ENCODE peak calls at places on chromosomes 1 and 21, in nine cellular contexts. C is M059J; Y is mesenchymal stem cell; N is stomach; F is activated naive CD4-positive, alpha-beta T cell treated with Interleukin-2 at 50 U/mL for 16 hours; M is effector memory CD8-positive, alpha-beta T cell; X is amniotic stem cell; T is GM04503; Z is brain pericyte. J is an unnamed sample.

GRCh38 chr1:85464497-85465098 is 361 bp downstream of the DDAH1 start:
- DNase-seq in C (peak), Y (peak), N (peak), F (peak), M (no peak), X (peak), T (peak), Z (no peak), J (peak)

GRCh38 chr1:41357451-41358151 is 3.6 kb upstream of the FOXO6 start:
- DNase-seq in C (peak), Y (no peak), N (no peak), F (no peak), M (no peak), X (no peak), T (no peak), Z (no peak), J (peak)

GRCh38 chr1:165397945-165398344 is 41.4 kb upstream of the LMX1A start:
- DNase-seq in C (peak), Y (peak), N (peak), F (no peak), M (no peak), X (peak), T (peak), Z (peak), J (peak)

GRCh38 chr1:24963099-24963872 is 33.2 kb upstream of the RUNX3 start:
- DNase-seq in C (no peak), Y (no peak), N (no peak), F (peak), M (peak), X (no peak), T (no peak), Z (no peak), J (no peak)

GRCh38 chr1:20724364-20725188 is 6.8 kb upstream of the KIF17 start:
- DNase-seq in C (no peak), Y (no peak), N (no peak), F (peak), M (no peak), X (no peak), T (no peak), Z (no peak), J (no peak)

GRCh38 chr1:246219508-246220030 is 287.5 kb downstream of the SMYD3 start:
- DNase-seq in C (peak), Y (peak), N (no peak), F (no peak), M (no peak), X (no peak), T (no peak), Z (peak), J (peak)

GRCh38 chr1:19047373-19047772 is 90.9 kb upstream of the IFFO2 start:
- DNase-seq in C (no peak), Y (no peak), N (no peak), F (no peak), M (no peak), X (no peak), T (no peak), Z (no peak), J (no peak)

GRCh38 chr1:167016090-167016750 is 27.1 kb downstream of the MAEL start:
- DNase-seq in C (no peak), Y (no peak), N (no peak), F (no peak), M (no peak), X (no peak), T (no peak), Z (no peak), J (no peak)

GRCh38 chr1:235866207-235866912 is at the start of gene LYST:
- DNase-seq in C (peak), Y (peak), N (peak), F (peak), M (peak), X (peak), T (no peak), Z (no peak), J (peak)

GRCh38 chr1:76668046-76668445 is 199.2 kb upstream of the ST6GALNAC5 start:
- DNase-seq in C (peak), Y (no peak), N (no peak), F (no peak), M (no peak), X (no peak), T (no peak), Z (no peak), J (no peak)

GRCh38 chr1:148290881-148291280 is 138.8 kb upstream of the NBPF11 start:
- DNase-seq in C (no peak), Y (no peak), N (no peak), F (no peak), M (no peak), X (no peak), T (no peak), Z (no peak), J (no peak)

GRCh38 chr1:186894415-186894814 is 65.7 kb downstream of the PLA2G4A start:
- DNase-seq in C (peak), Y (peak), N (no peak), F (no peak), M (no peak), X (no peak), T (no peak), Z (no peak), J (no peak)

GRCh38 chr1:85578321-85579295 is 2.0 kb upstream of the CCN1 start:
- DNase-seq in C (peak), Y (peak), N (no peak), F (no peak), M (no peak), X (peak), T (peak), Z (no peak), J (peak)

GRCh38 chr1:245188350-245188749 is 33.6 kb downstream of the KIF26B start:
- DNase-seq in C (no peak), Y (no peak), N (no peak), F (no peak), M (no peak), X (no peak), T (no peak), Z (no peak), J (no peak)

GRCh38 chr1:29385966-29386365 is 149.6 kb downstream of the PTPRU start:
- DNase-seq in C (peak), Y (no peak), N (no peak), F (no peak), M (no peak), X (no peak), T (no peak), Z (no peak), J (no peak)

GRCh38 chr1:3536395-3536794 is 74.9 kb downstream of the MEGF6 start:
- DNase-seq in C (no peak), Y (no peak), N (no peak), F (no peak), M (no peak), X (no peak), T (no peak), Z (no peak), J (no peak)

GRCh38 chr1:172275478-172275877 is 145.0 kb upstream of the C1orf105 start:
- DNase-seq in C (no peak), Y (no peak), N (no peak), F (no peak), M (no peak), X (no peak), T (no peak), Z (no peak), J (no peak)

GRCh38 chr1:118275716-118276115 is 90.7 kb upstream of the SPAG17 start:
- DNase-seq in C (no peak), Y (no peak), N (no peak), F (no peak), M (no peak), X (no peak), T (no peak), Z (no peak), J (peak)

GRCh38 chr1:224683981-224684380 is 67.9 kb downstream of the CNIH3 start:
- DNase-seq in C (no peak), Y (no peak), N (no peak), F (no peak), M (no peak), X (no peak), T (no peak), Z (no peak), J (no peak)

GRCh38 chr1:70008658-70009057 is 196.7 kb downstream of the LRRC40 start:
- DNase-seq in C (no peak), Y (no peak), N (no peak), F (no peak), M (no peak), X (no peak), T (no peak), Z (no peak), J (no peak)

GRCh38 chr1:234611153-234611798 is 1.3 kb upstream of the IRF2BP2 start:
- DNase-seq in C (peak), Y (peak), N (no peak), F (no peak), M (peak), X (peak), T (peak), Z (peak), J (peak)

GRCh38 chr21:27380303-27380702 is 413.4 kb upstream of the ADAMTS5 start:
- DNase-seq in C (no peak), Y (no peak), N (no peak), F (no peak), M (no peak), X (no peak), T (no peak), Z (no peak), J (no peak)